ENCODE peak calls at places on chromosomes 13 and 19, in seven cellular contexts. T is stimulated activated CD4-positive, alpha-beta T cell treated with anti-CD3 and anti-CD28 coated beads, Interleukin-4, amount 100 ng/mL, for 48 hours; S is CD4-positive, CD25-positive, alpha-beta regulatory T cell; L is A549; E is mesenchymal stem cell; I is epithelial cell of esophagus; Z is foreskin melanocyte. F is an unnamed sample.

GRCh38 chr19:38425810-38426466 is at the start of gene RASGRP4:
- DNase-seq in Z (no peak), L (no peak), T (peak), S (peak), E (no peak), I (no peak), F (no peak)

GRCh38 chr19:3403489-3404323 is 37.3 kb downstream of the NFIC start:
- DNase-seq in L (no peak), S (no peak), I (peak), Z (no peak), T (no peak), E (peak), F (peak)

GRCh38 chr13:59425211-59425721 is 738.5 kb downstream of the DIAPH3 start:
- DNase-seq in T (no peak), L (no peak), S (no peak), I (no peak), E (peak), Z (no peak), F (no peak)

GRCh38 chr19:3184847-3185481 is 766 bp upstream of the NCLN start:
- DNase-seq in T (peak), E (no peak), Z (no peak), L (peak), I (peak), S (peak), F (peak)

GRCh38 chr19:19627716-19628498 is at the start of gene LPAR2:
- DNase-seq in T (peak), I (peak), L (peak), Z (no peak), S (peak), E (no peak), F (peak)

GRCh38 chr13:41916173-41916954 is 44.5 kb downstream of the VWA8 start:
- DNase-seq in T (no peak), S (no peak), E (peak), L (no peak), Z (peak), I (peak), F (no peak)

GRCh38 chr19:55635334-55635717 is 5.5 kb upstream of the ZNF580 start:
- DNase-seq in I (no peak), Z (no peak), E (no peak), S (no peak), L (no peak), T (no peak), F (no peak)

GRCh38 chr19:35045667-35046300 is 4.3 kb downstream of the HPN start:
- DNase-seq in Z (no peak), E (peak), L (peak), S (no peak), I (peak), T (no peak), F (no peak)

GRCh38 chr19:18452386-18452785 is 14.5 kb upstream of the ISYNA1 start:
- DNase-seq in Z (no peak), T (no peak), E (no peak), I (no peak), L (no peak), S (no peak), F (peak)

GRCh38 chr13:80654638-80655249 is 313.8 kb upstream of the SPRY2 start:
- DNase-seq in T (no peak), S (no peak), E (no peak), Z (no peak), L (no peak), I (peak), F (peak)

GRCh38 chr13:111213964-111214726 is 99.0 kb downstream of the ARHGEF7 start:
- DNase-seq in L (no peak), S (no peak), Z (no peak), E (no peak), T (no peak), I (no peak), F (no peak)

GRCh38 chr19:19823916-19824315 is 2.4 kb upstream of the ZNF506 start:
- DNase-seq in L (no peak), T (no peak), E (no peak), I (no peak), S (no peak), Z (no peak), F (no peak)

GRCh38 chr13:70206671-70207070 is 98.4 kb upstream of the KLHL1 start:
- DNase-seq in Z (no peak), E (no peak), T (no peak), I (no peak), S (no peak), L (no peak), F (no peak)

GRCh38 chr13:106262886-106263285 is 272.6 kb downstream of the EFNB2 start:
- DNase-seq in L (no peak), Z (no peak), S (no peak), T (no peak), E (no peak), I (no peak), F (no peak)

GRCh38 chr13:45544520-45544919 is 71.0 kb downstream of the ERICH6B start:
- DNase-seq in S (no peak), L (no peak), Z (no peak), T (no peak), I (no peak), E (no peak), F (no peak)

GRCh38 chr13:106133025-106133424 is 402.4 kb downstream of the EFNB2 start:
- DNase-seq in I (peak), S (no peak), T (no peak), E (peak), Z (no peak), L (no peak), F (no peak)

GRCh38 chr19:2254052-2254872 is 2.0 kb downstream of the JSRP1 start:
- DNase-seq in Z (no peak), I (peak), E (peak), T (no peak), L (no peak), S (no peak), F (peak)

F was measured in pancreas.